ENCODE peak calls at places on chromosomes 5 and 9, in seven cellular contexts. M, J, G, F, L, Y and K are unnamed samples.

GRCh38 chr9:36407122-36407723 is 7.2 kb upstream of the RNF38 start:
- DNase-seq in M (peak), J (peak), G (peak), F (peak), L (peak), Y (peak), K (peak)

GRCh38 chr9:110427497-110428104 is 89.9 kb upstream of the TXNDC8 start:
- DNase-seq in M (peak), J (no peak), G (peak), F (peak), L (no peak), Y (no peak), K (peak)

GRCh38 chr5:115558388-115558956 is 13.9 kb upstream of the FEM1C start:
- DNase-seq in M (no peak), J (no peak), G (no peak), F (no peak), L (no peak), Y (no peak), K (peak)

GRCh38 chr5:175809531-175810121 is 61.8 kb upstream of the CPLX2 start:
- DNase-seq in M (no peak), J (no peak), G (no peak), F (peak), L (no peak), Y (no peak), K (peak)

GRCh38 chr9:121505903-121506640 is 6.4 kb upstream of the GGTA1 start:
- DNase-seq in M (no peak), J (no peak), G (no peak), F (no peak), L (no peak), Y (no peak), K (no peak)

GRCh38 chr5:65483474-65484346 is 2.0 kb upstream of the ADAMTS6 start:
- DNase-seq in M (no peak), J (no peak), G (peak), F (peak), L (no peak), Y (no peak), K (peak)

GRCh38 chr9:122552812-122553211 is at the start of gene OR1N2:
- DNase-seq in M (no peak), J (no peak), G (no peak), F (no peak), L (no peak), Y (no peak), K (no peak)

GRCh38 chr5:155508673-155509072 is 495.1 kb downstream of the KIF4B start:
- DNase-seq in M (no peak), J (no peak), G (no peak), F (no peak), L (no peak), Y (no peak), K (no peak)

GRCh38 chr5:24649531-24649930 is 4.8 kb upstream of the CDH10 start:
- DNase-seq in M (no peak), J (no peak), G (no peak), F (no peak), L (no peak), Y (no peak), K (no peak)

GRCh38 chr5:43041131-43041668 is 1.1 kb upstream of the ANXA2R start:
- DNase-seq in M (no peak), J (peak), G (peak), F (no peak), L (no peak), Y (peak), K (peak)

GRCh38 chr9:137188086-137188489 is 272 bp downstream of the ANAPC2 start:
- DNase-seq in M (no peak), J (no peak), G (no peak), F (no peak), L (no peak), Y (no peak), K (no peak)